ENCODE peak calls at places on chromosomes 3 and 15, in eight cellular contexts. One of them, this sample, is unnamed.

GRCh38 chr15:40595219-40595618 is 1.2 kb downstream of the KNL1 start:
- DNase-seq in posterior cingulate gyrus: no peak
- DNase-seq in neural crest cell: no peak
- DNase-seq in cerebellum: no peak
- DNase-seq in effector CD4-positive, alpha-beta T cell: no peak
- DNase-seq in activated T-helper 1 cell treated with Interleukin-2 at 50 U/mL for 16 hours: no peak
- DNase-seq in fibroblast of mammary gland: no peak
- DNase-seq in tibial artery: no peak
- DNase-seq in this sample: no peak

GRCh38 chr15:56815247-56815646 is 81.9 kb upstream of the ZNF280D start:
- DNase-seq in posterior cingulate gyrus: no peak
- DNase-seq in neural crest cell: no peak
- DNase-seq in cerebellum: no peak
- DNase-seq in effector CD4-positive, alpha-beta T cell: no peak
- DNase-seq in activated T-helper 1 cell treated with Interleukin-2 at 50 U/mL for 16 hours: no peak
- DNase-seq in fibroblast of mammary gland: no peak
- DNase-seq in tibial artery: no peak
- DNase-seq in this sample: no peak

GRCh38 chr3:129120254-129121004 is 1.2 kb downstream of the RAB43 start:
- DNase-seq in posterior cingulate gyrus: peak
- DNase-seq in neural crest cell: peak
- DNase-seq in cerebellum: peak
- DNase-seq in effector CD4-positive, alpha-beta T cell: peak
- DNase-seq in activated T-helper 1 cell treated with Interleukin-2 at 50 U/mL for 16 hours: peak
- DNase-seq in fibroblast of mammary gland: peak
- DNase-seq in tibial artery: peak
- DNase-seq in this sample: peak

GRCh38 chr3:16148783-16149182 is 25.7 kb upstream of the GALNT15 start:
- DNase-seq in posterior cingulate gyrus: no peak
- DNase-seq in neural crest cell: no peak
- DNase-seq in cerebellum: no peak
- DNase-seq in effector CD4-positive, alpha-beta T cell: no peak
- DNase-seq in activated T-helper 1 cell treated with Interleukin-2 at 50 U/mL for 16 hours: no peak
- DNase-seq in fibroblast of mammary gland: peak
- DNase-seq in tibial artery: peak
- DNase-seq in this sample: no peak

GRCh38 chr15:36079021-36079420 is 500.4 kb upstream of the CDIN1 start:
- DNase-seq in posterior cingulate gyrus: no peak
- DNase-seq in neural crest cell: no peak
- DNase-seq in cerebellum: no peak
- DNase-seq in effector CD4-positive, alpha-beta T cell: no peak
- DNase-seq in activated T-helper 1 cell treated with Interleukin-2 at 50 U/mL for 16 hours: no peak
- DNase-seq in fibroblast of mammary gland: no peak
- DNase-seq in tibial artery: no peak
- DNase-seq in this sample: no peak

GRCh38 chr3:25257026-25257425 is 171.0 kb upstream of the RARB start:
- DNase-seq in posterior cingulate gyrus: no peak
- DNase-seq in neural crest cell: no peak
- DNase-seq in cerebellum: no peak
- DNase-seq in effector CD4-positive, alpha-beta T cell: no peak
- DNase-seq in activated T-helper 1 cell treated with Interleukin-2 at 50 U/mL for 16 hours: no peak
- DNase-seq in fibroblast of mammary gland: peak
- DNase-seq in tibial artery: no peak
- DNase-seq in this sample: no peak

GRCh38 chr15:92667291-92667904 is 11.8 kb upstream of the FAM174B start:
- DNase-seq in posterior cingulate gyrus: no peak
- DNase-seq in neural crest cell: no peak
- DNase-seq in cerebellum: no peak
- DNase-seq in effector CD4-positive, alpha-beta T cell: no peak
- DNase-seq in activated T-helper 1 cell treated with Interleukin-2 at 50 U/mL for 16 hours: no peak
- DNase-seq in fibroblast of mammary gland: no peak
- DNase-seq in tibial artery: no peak
- DNase-seq in this sample: no peak

GRCh38 chr3:15646924-15647511 is 45.5 kb downstream of the BTD start:
- DNase-seq in posterior cingulate gyrus: no peak
- DNase-seq in neural crest cell: no peak
- DNase-seq in cerebellum: no peak
- DNase-seq in effector CD4-positive, alpha-beta T cell: no peak
- DNase-seq in activated T-helper 1 cell treated with Interleukin-2 at 50 U/mL for 16 hours: no peak
- DNase-seq in fibroblast of mammary gland: peak
- DNase-seq in tibial artery: peak
- DNase-seq in this sample: no peak

GRCh38 chr3:171558183-171558696 is 98.0 kb upstream of the TNIK start:
- DNase-seq in posterior cingulate gyrus: no peak
- DNase-seq in neural crest cell: no peak
- DNase-seq in cerebellum: no peak
- DNase-seq in effector CD4-positive, alpha-beta T cell: no peak
- DNase-seq in activated T-helper 1 cell treated with Interleukin-2 at 50 U/mL for 16 hours: no peak
- DNase-seq in fibroblast of mammary gland: no peak
- DNase-seq in tibial artery: no peak
- DNase-seq in this sample: no peak

GRCh38 chr3:2098398-2099027 is at the start of gene CNTN4:
- DNase-seq in posterior cingulate gyrus: peak
- DNase-seq in neural crest cell: peak
- DNase-seq in cerebellum: peak
- DNase-seq in effector CD4-positive, alpha-beta T cell: no peak
- DNase-seq in activated T-helper 1 cell treated with Interleukin-2 at 50 U/mL for 16 hours: no peak
- DNase-seq in fibroblast of mammary gland: no peak
- DNase-seq in tibial artery: peak
- DNase-seq in this sample: no peak

GRCh38 chr15:62067448-62068044 is 769 bp downstream of the C2CD4A start:
- DNase-seq in posterior cingulate gyrus: peak
- DNase-seq in neural crest cell: no peak
- DNase-seq in cerebellum: no peak
- DNase-seq in effector CD4-positive, alpha-beta T cell: no peak
- DNase-seq in activated T-helper 1 cell treated with Interleukin-2 at 50 U/mL for 16 hours: peak
- DNase-seq in fibroblast of mammary gland: no peak
- DNase-seq in tibial artery: no peak
- DNase-seq in this sample: no peak

GRCh38 chr15:75713338-75713895 is 769 bp upstream of the CSPG4 start:
- DNase-seq in posterior cingulate gyrus: no peak
- DNase-seq in neural crest cell: no peak
- DNase-seq in cerebellum: no peak
- DNase-seq in effector CD4-positive, alpha-beta T cell: no peak
- DNase-seq in activated T-helper 1 cell treated with Interleukin-2 at 50 U/mL for 16 hours: no peak
- DNase-seq in fibroblast of mammary gland: peak
- DNase-seq in tibial artery: no peak
- DNase-seq in this sample: no peak

GRCh38 chr3:152853196-152853595 is 18.3 kb downstream of the P2RY1 start:
- DNase-seq in posterior cingulate gyrus: no peak
- DNase-seq in neural crest cell: no peak
- DNase-seq in cerebellum: no peak
- DNase-seq in effector CD4-positive, alpha-beta T cell: no peak
- DNase-seq in activated T-helper 1 cell treated with Interleukin-2 at 50 U/mL for 16 hours: no peak
- DNase-seq in fibroblast of mammary gland: peak
- DNase-seq in tibial artery: no peak
- DNase-seq in this sample: no peak

GRCh38 chr3:171774516-171774915 is 35.8 kb downstream of the PLD1 start:
- DNase-seq in posterior cingulate gyrus: peak
- DNase-seq in neural crest cell: no peak
- DNase-seq in cerebellum: no peak
- DNase-seq in effector CD4-positive, alpha-beta T cell: no peak
- DNase-seq in activated T-helper 1 cell treated with Interleukin-2 at 50 U/mL for 16 hours: no peak
- DNase-seq in fibroblast of mammary gland: no peak
- DNase-seq in tibial artery: no peak
- DNase-seq in this sample: no peak

This sample was measured in activated gamma-delta T cell treated with anti-CD3 and anti-CD28 coated beads, Interleukin-2, amount 50 U/mL, for 16 hours.